ENCODE peak calls at places on chromosomes 13 and 19, in four cellular contexts. One of them, this sample, is unnamed.

GRCh38 chr19:30666301-30666803 is 294.2 kb downstream of the ZNF536 start:
- DNase-seq in foreskin fibroblast: peak; percentile 64
- DNase-seq in heart left ventricle: no peak
- DNase-seq in breast epithelium: no peak
- DNase-seq in this sample: peak; percentile 77

GRCh38 chr19:906480-906879 is 6.5 kb downstream of the R3HDM4 start:
- DNase-seq in foreskin fibroblast: no peak
- DNase-seq in heart left ventricle: no peak
- DNase-seq in breast epithelium: no peak
- DNase-seq in this sample: no peak

GRCh38 chr19:10551698-10552301 is 8.1 kb downstream of the ATG4D start:
- DNase-seq in foreskin fibroblast: peak; percentile 56
- DNase-seq in heart left ventricle: no peak
- DNase-seq in breast epithelium: no peak
- DNase-seq in this sample: no peak

GRCh38 chr19:31278555-31279435 is 70.4 kb downstream of the TSHZ3 start:
- DNase-seq in foreskin fibroblast: no peak
- DNase-seq in heart left ventricle: no peak
- DNase-seq in breast epithelium: no peak
- DNase-seq in this sample: no peak

GRCh38 chr19:32387701-32388392 is 17.7 kb upstream of the DPY19L3 start:
- DNase-seq in foreskin fibroblast: peak; percentile 94
- DNase-seq in heart left ventricle: no peak
- DNase-seq in breast epithelium: no peak
- DNase-seq in this sample: no peak

GRCh38 chr19:33956941-33957340 is 160.3 kb downstream of the KCTD15 start:
- DNase-seq in foreskin fibroblast: no peak
- DNase-seq in heart left ventricle: no peak
- DNase-seq in breast epithelium: no peak
- DNase-seq in this sample: no peak

GRCh38 chr19:40341601-40342482 is 6.4 kb downstream of the C19orf47 start:
- DNase-seq in foreskin fibroblast: peak; percentile 46
- DNase-seq in heart left ventricle: peak; percentile 81
- DNase-seq in breast epithelium: peak; percentile 92
- DNase-seq in this sample: no peak

GRCh38 chr19:55697698-55698097 is 22.7 kb downstream of the EPN1 start:
- DNase-seq in foreskin fibroblast: no peak
- DNase-seq in heart left ventricle: no peak
- DNase-seq in breast epithelium: no peak
- DNase-seq in this sample: no peak

GRCh38 chr19:13633109-13633508 is 126.8 kb upstream of the CACNA1A start:
- DNase-seq in foreskin fibroblast: peak; percentile 89
- DNase-seq in heart left ventricle: no peak
- DNase-seq in breast epithelium: no peak
- DNase-seq in this sample: no peak

GRCh38 chr19:12034196-12034595 is 1.3 kb downstream of the ZNF433 start:
- DNase-seq in foreskin fibroblast: peak; percentile 15
- DNase-seq in heart left ventricle: no peak
- DNase-seq in breast epithelium: no peak
- DNase-seq in this sample: no peak

GRCh38 chr19:56670961-56671612 is 470 bp downstream of the ZNF835 start:
- DNase-seq in foreskin fibroblast: no peak
- DNase-seq in heart left ventricle: peak; percentile 13
- DNase-seq in breast epithelium: no peak
- DNase-seq in this sample: no peak

GRCh38 chr19:35006342-35006998 is 6.3 kb downstream of the GRAMD1A start:
- DNase-seq in foreskin fibroblast: no peak
- DNase-seq in heart left ventricle: no peak
- DNase-seq in breast epithelium: no peak
- DNase-seq in this sample: no peak

GRCh38 chr13:35768551-35768950 is 292.1 kb upstream of the MAB21L1 start:
- DNase-seq in foreskin fibroblast: peak; percentile 83
- DNase-seq in heart left ventricle: no peak
- DNase-seq in breast epithelium: no peak
- DNase-seq in this sample: no peak

GRCh38 chr13:39350461-39350881 is 252.5 kb downstream of the LHFPL6 start:
- DNase-seq in foreskin fibroblast: no peak
- DNase-seq in heart left ventricle: peak; percentile 52
- DNase-seq in breast epithelium: no peak
- DNase-seq in this sample: no peak
- TF ChIP-seq CTCF in foreskin fibroblast: no peak
- TF ChIP-seq CTCF in heart left ventricle: no peak
- TF ChIP-seq CTCF in breast epithelium: no peak
- TF ChIP-seq CTCF in this sample: no peak

GRCh38 chr13:32790731-32791130 is 204.5 kb downstream of the PDS5B start:
- DNase-seq in foreskin fibroblast: peak; percentile 8
- DNase-seq in heart left ventricle: no peak
- DNase-seq in breast epithelium: no peak
- DNase-seq in this sample: no peak
- TF ChIP-seq CTCF in foreskin fibroblast: no peak
- TF ChIP-seq CTCF in heart left ventricle: no peak
- TF ChIP-seq CTCF in breast epithelium: no peak
- TF ChIP-seq CTCF in this sample: peak; percentile 20

DNA sequence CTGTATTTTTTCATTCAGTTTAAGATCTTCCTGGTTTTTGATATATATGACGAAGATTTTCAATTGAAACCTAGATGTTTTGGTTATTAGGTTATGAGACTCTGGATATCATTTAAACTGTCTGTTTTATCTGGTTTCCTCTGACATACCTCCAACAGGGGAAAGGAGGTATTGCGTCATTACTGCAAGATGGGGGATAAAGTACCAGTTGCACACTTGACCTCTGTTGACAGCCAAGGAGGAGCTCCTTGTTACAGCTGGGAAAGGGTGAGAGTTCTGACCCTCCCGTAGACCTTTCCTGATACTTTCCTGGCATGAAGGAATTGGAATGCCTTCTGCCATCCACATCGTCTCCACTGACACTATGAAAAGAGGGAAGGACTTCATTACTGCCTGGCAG is 82.0 kb upstream of the SHISA2 start:
- DNase-seq in foreskin fibroblast: no peak
- DNase-seq in heart left ventricle: no peak
- DNase-seq in breast epithelium: no peak
- DNase-seq in this sample: no peak
- TF ChIP-seq CTCF in foreskin fibroblast: no peak
- TF ChIP-seq CTCF in heart left ventricle: no peak
- TF ChIP-seq CTCF in breast epithelium: no peak
- TF ChIP-seq CTCF in this sample: peak; percentile 48

DNA sequence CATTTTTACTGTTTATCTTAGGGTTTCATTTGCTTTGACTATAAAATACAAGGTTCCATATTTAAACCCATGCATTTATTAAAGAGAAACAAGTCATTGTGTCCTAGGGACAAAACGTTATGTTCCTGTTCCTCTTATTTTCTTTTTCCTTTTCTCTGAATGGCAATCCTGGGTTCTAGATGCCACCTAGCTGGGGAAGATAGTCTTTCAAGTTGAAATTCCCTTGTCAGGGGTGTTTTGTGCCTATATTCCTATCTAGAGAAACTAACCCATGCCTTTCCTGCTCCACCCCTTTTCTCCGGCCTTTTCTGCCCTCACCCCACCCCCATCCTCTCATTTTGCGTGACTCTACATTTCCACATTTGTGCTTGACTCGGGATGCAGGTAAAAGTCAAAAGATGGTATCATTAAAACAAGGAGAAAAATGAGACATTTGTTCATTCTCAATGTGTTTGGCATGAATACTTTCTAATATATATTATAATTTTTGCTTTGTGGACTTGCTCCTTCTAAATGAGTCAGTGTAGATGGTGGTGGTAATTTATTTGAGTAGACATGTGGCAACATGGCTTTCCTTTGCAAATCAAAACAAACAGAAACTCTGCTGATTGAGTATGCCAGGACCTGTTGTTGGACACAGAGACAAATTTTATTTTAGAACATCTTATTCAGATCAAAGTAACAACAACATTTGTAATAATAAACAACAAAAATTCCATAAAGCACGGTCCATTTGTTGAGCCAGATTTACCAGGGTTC is 26.8 kb upstream of the STARD13 start:
- DNase-seq in foreskin fibroblast: peak; percentile 69
- DNase-seq in heart left ventricle: no peak
- DNase-seq in breast epithelium: no peak
- DNase-seq in this sample: no peak
- TF ChIP-seq CTCF in foreskin fibroblast: peak; percentile 24
- TF ChIP-seq CTCF in heart left ventricle: peak; percentile 27
- TF ChIP-seq CTCF in breast epithelium: no peak
- TF ChIP-seq CTCF in this sample: peak; percentile 21

GRCh38 chr19:58007285-58007684 is 4.7 kb upstream of the ZNF606 start:
- DNase-seq in foreskin fibroblast: peak; percentile 16
- DNase-seq in heart left ventricle: no peak
- DNase-seq in breast epithelium: no peak
- DNase-seq in this sample: no peak
- TF ChIP-seq CTCF in foreskin fibroblast: no peak
- TF ChIP-seq CTCF in heart left ventricle: no peak
- TF ChIP-seq CTCF in breast epithelium: no peak
- TF ChIP-seq CTCF in this sample: no peak

GRCh38 chr19:15123031-15123890 is 16.1 kb downstream of the SYDE1 start:
- DNase-seq in foreskin fibroblast: no peak
- DNase-seq in heart left ventricle: no peak
- DNase-seq in breast epithelium: no peak
- DNase-seq in this sample: no peak

GRCh38 chr19:15122331-15123030 is 15.3 kb downstream of the SYDE1 start:
- DNase-seq in foreskin fibroblast: no peak
- DNase-seq in heart left ventricle: no peak
- DNase-seq in breast epithelium: no peak
- DNase-seq in this sample: no peak

GRCh38 chr19:15118789-15119494 is 11.7 kb downstream of the SYDE1 start:
- DNase-seq in foreskin fibroblast: no peak
- DNase-seq in heart left ventricle: no peak
- DNase-seq in breast epithelium: no peak
- DNase-seq in this sample: no peak

GRCh38 chr19:15118248-15118647 is 11.0 kb downstream of the SYDE1 start:
- DNase-seq in foreskin fibroblast: no peak
- DNase-seq in heart left ventricle: no peak
- DNase-seq in breast epithelium: no peak
- DNase-seq in this sample: no peak

GRCh38 chr19:15120135-15121026 is 13.2 kb downstream of the SYDE1 start:
- DNase-seq in foreskin fibroblast: no peak
- DNase-seq in heart left ventricle: no peak
- DNase-seq in breast epithelium: no peak
- DNase-seq in this sample: no peak
- TF ChIP-seq CTCF in foreskin fibroblast: no peak
- TF ChIP-seq CTCF in heart left ventricle: no peak
- TF ChIP-seq CTCF in breast epithelium: no peak
- TF ChIP-seq CTCF in this sample: no peak

GRCh38 chr19:49113762-49114629 is at the start of gene LIN7B:
- DNase-seq in foreskin fibroblast: peak; percentile 87
- DNase-seq in heart left ventricle: peak; percentile 76
- DNase-seq in breast epithelium: no peak
- DNase-seq in this sample: no peak
- TF ChIP-seq CTCF in foreskin fibroblast: peak; percentile 17
- TF ChIP-seq CTCF in heart left ventricle: peak; percentile 53
- TF ChIP-seq CTCF in breast epithelium: no peak
- TF ChIP-seq CTCF in this sample: peak; percentile 53

GRCh38 chr19:49570997-49571676 is 9.2 kb downstream of the NOSIP start:
- DNase-seq in foreskin fibroblast: peak; percentile 49
- DNase-seq in heart left ventricle: no peak
- DNase-seq in breast epithelium: no peak
- DNase-seq in this sample: no peak
- TF ChIP-seq CTCF in foreskin fibroblast: no peak
- TF ChIP-seq CTCF in heart left ventricle: no peak
- TF ChIP-seq CTCF in breast epithelium: no peak
- TF ChIP-seq CTCF in this sample: no peak

GRCh38 chr13:91722267-91722884 is 324.0 kb downstream of the GPC5 start:
- DNase-seq in foreskin fibroblast: peak; percentile 4
- DNase-seq in heart left ventricle: no peak
- DNase-seq in breast epithelium: no peak
- DNase-seq in this sample: no peak
- TF ChIP-seq CTCF in foreskin fibroblast: no peak
- TF ChIP-seq CTCF in heart left ventricle: peak; percentile 52
- TF ChIP-seq CTCF in breast epithelium: no peak
- TF ChIP-seq CTCF in this sample: peak; percentile 83

This sample was measured in type B pancreatic cell.